ENCODE peak calls at places on chromosomes 7 and 10, in six cellular contexts. One of them, this sample, is unnamed.

GRCh38 chr7:143906176-143906575 is 4.2 kb upstream of the TCAF1 start:
- DNase-seq in IMR-90: no peak
- DNase-seq in aorta: no peak
- DNase-seq in keratinocyte: no peak
- DNase-seq in CD4-positive, CD25-positive, alpha-beta regulatory T cell: no peak
- DNase-seq in osteoblast: no peak
- DNase-seq in this sample: peak; percentile 41

GRCh38 chr10:48284002-48284546 is 9.6 kb upstream of the FRMPD2 start:
- DNase-seq in IMR-90: no peak
- DNase-seq in aorta: no peak
- DNase-seq in keratinocyte: no peak
- DNase-seq in CD4-positive, CD25-positive, alpha-beta regulatory T cell: no peak
- DNase-seq in osteoblast: no peak
- DNase-seq in this sample: no peak

GRCh38 chr10:3805227-3805790 is 20.3 kb upstream of the KLF6 start:
- DNase-seq in IMR-90: peak; percentile 83
- DNase-seq in aorta: no peak
- DNase-seq in keratinocyte: no peak
- DNase-seq in CD4-positive, CD25-positive, alpha-beta regulatory T cell: peak; percentile 86
- DNase-seq in osteoblast: no peak
- DNase-seq in this sample: no peak

GRCh38 chr7:155769701-155770100 is 42.6 kb downstream of the SHH start:
- DNase-seq in IMR-90: no peak
- DNase-seq in aorta: no peak
- DNase-seq in keratinocyte: no peak
- DNase-seq in CD4-positive, CD25-positive, alpha-beta regulatory T cell: no peak
- DNase-seq in osteoblast: no peak
- DNase-seq in this sample: no peak

GRCh38 chr7:45000096-45001032 is at the start of gene CCM2:
- DNase-seq in IMR-90: peak; percentile 32
- DNase-seq in aorta: peak; percentile 86
- DNase-seq in keratinocyte: no peak
- DNase-seq in CD4-positive, CD25-positive, alpha-beta regulatory T cell: peak; percentile 19
- DNase-seq in osteoblast: peak; percentile 98
- DNase-seq in this sample: no peak

GRCh38 chr7:22576941-22577927 is 77.2 kb upstream of the STEAP1B start:
- DNase-seq in IMR-90: peak; percentile 98
- DNase-seq in aorta: no peak
- DNase-seq in keratinocyte: no peak
- DNase-seq in CD4-positive, CD25-positive, alpha-beta regulatory T cell: no peak
- DNase-seq in osteoblast: peak; percentile 66
- DNase-seq in this sample: no peak

GRCh38 chr10:44988957-44989620 is 10.5 kb upstream of the DEPP1 start:
- DNase-seq in IMR-90: no peak
- DNase-seq in aorta: no peak
- DNase-seq in keratinocyte: no peak
- DNase-seq in CD4-positive, CD25-positive, alpha-beta regulatory T cell: no peak
- DNase-seq in osteoblast: no peak
- DNase-seq in this sample: no peak

GRCh38 chr7:108026116-108026515 is 23.2 kb upstream of the LAMB1 start:
- DNase-seq in IMR-90: no peak
- DNase-seq in aorta: no peak
- DNase-seq in keratinocyte: no peak
- DNase-seq in CD4-positive, CD25-positive, alpha-beta regulatory T cell: no peak
- DNase-seq in osteoblast: no peak
- DNase-seq in this sample: no peak

GRCh38 chr7:66505531-66506451 is 122.9 kb upstream of the KCTD7 start:
- DNase-seq in IMR-90: no peak
- DNase-seq in aorta: peak; percentile 74
- DNase-seq in keratinocyte: no peak
- DNase-seq in CD4-positive, CD25-positive, alpha-beta regulatory T cell: peak; percentile 34
- DNase-seq in osteoblast: peak; percentile 81
- DNase-seq in this sample: peak; percentile 46

GRCh38 chr7:93366816-93367215 is 134.7 kb downstream of the VPS50 start:
- DNase-seq in IMR-90: no peak
- DNase-seq in aorta: no peak
- DNase-seq in keratinocyte: no peak
- DNase-seq in CD4-positive, CD25-positive, alpha-beta regulatory T cell: no peak
- DNase-seq in osteoblast: no peak
- DNase-seq in this sample: no peak

GRCh38 chr10:5549462-5550249 is 24.9 kb downstream of the CALML3 start:
- DNase-seq in IMR-90: no peak
- DNase-seq in aorta: peak; percentile 40
- DNase-seq in keratinocyte: no peak
- DNase-seq in CD4-positive, CD25-positive, alpha-beta regulatory T cell: no peak
- DNase-seq in osteoblast: no peak
- DNase-seq in this sample: no peak

GRCh38 chr7:38902443-38902842 is 6.5 kb downstream of the VPS41 start:
- DNase-seq in IMR-90: no peak
- DNase-seq in aorta: no peak
- DNase-seq in keratinocyte: no peak
- DNase-seq in CD4-positive, CD25-positive, alpha-beta regulatory T cell: no peak
- DNase-seq in osteoblast: no peak
- DNase-seq in this sample: no peak

GRCh38 chr10:44233561-44234470 is 151.1 kb downstream of the CXCL12 start:
- DNase-seq in IMR-90: no peak
- DNase-seq in aorta: no peak
- DNase-seq in keratinocyte: no peak
- DNase-seq in CD4-positive, CD25-positive, alpha-beta regulatory T cell: no peak
- DNase-seq in osteoblast: no peak
- DNase-seq in this sample: peak; percentile 98

GRCh38 chr7:67387851-67388250 is 391.2 kb downstream of the TYW1 start:
- DNase-seq in IMR-90: no peak
- DNase-seq in aorta: no peak
- DNase-seq in keratinocyte: no peak
- DNase-seq in CD4-positive, CD25-positive, alpha-beta regulatory T cell: no peak
- DNase-seq in osteoblast: no peak
- DNase-seq in this sample: no peak

GRCh38 chr10:28545967-28546644 is 13.2 kb downstream of the WAC start:
- DNase-seq in IMR-90: no peak
- DNase-seq in aorta: no peak
- DNase-seq in keratinocyte: no peak
- DNase-seq in CD4-positive, CD25-positive, alpha-beta regulatory T cell: peak; percentile 12
- DNase-seq in osteoblast: no peak
- DNase-seq in this sample: no peak

GRCh38 chr10:28542728-28543127 is 9.8 kb downstream of the WAC start:
- DNase-seq in IMR-90: no peak
- DNase-seq in aorta: no peak
- DNase-seq in keratinocyte: no peak
- DNase-seq in CD4-positive, CD25-positive, alpha-beta regulatory T cell: no peak
- DNase-seq in osteoblast: no peak
- DNase-seq in this sample: no peak

GRCh38 chr10:28541695-28542365 is 8.9 kb downstream of the WAC start:
- DNase-seq in IMR-90: no peak
- DNase-seq in aorta: no peak
- DNase-seq in keratinocyte: no peak
- DNase-seq in CD4-positive, CD25-positive, alpha-beta regulatory T cell: no peak
- DNase-seq in osteoblast: no peak
- DNase-seq in this sample: no peak

GRCh38 chr10:28540145-28540544 is 7.2 kb downstream of the WAC start:
- DNase-seq in IMR-90: no peak
- DNase-seq in aorta: no peak
- DNase-seq in keratinocyte: no peak
- DNase-seq in CD4-positive, CD25-positive, alpha-beta regulatory T cell: no peak
- DNase-seq in osteoblast: no peak
- DNase-seq in this sample: no peak

GRCh38 chr10:28544058-28544457 is 11.1 kb downstream of the WAC start:
- DNase-seq in IMR-90: no peak
- DNase-seq in aorta: no peak
- DNase-seq in keratinocyte: no peak
- DNase-seq in CD4-positive, CD25-positive, alpha-beta regulatory T cell: no peak
- DNase-seq in osteoblast: no peak
- DNase-seq in this sample: no peak
- H3K27ac ChIP-seq in IMR-90: no peak overlapping the region
- H3K27ac ChIP-seq in aorta: no peak overlapping the region
- H3K27ac ChIP-seq in keratinocyte: no peak overlapping the region
- H3K27ac ChIP-seq in CD4-positive, CD25-positive, alpha-beta regulatory T cell: no peak overlapping the region
- H3K27ac ChIP-seq in osteoblast: no peak overlapping the region
- H3K27ac ChIP-seq in this sample: no peak overlapping the region

GRCh38 chr10:93421426-93421825 is 60.7 kb downstream of the MYOF start:
- DNase-seq in IMR-90: no peak
- DNase-seq in aorta: no peak
- DNase-seq in keratinocyte: no peak
- DNase-seq in CD4-positive, CD25-positive, alpha-beta regulatory T cell: no peak
- DNase-seq in osteoblast: peak; percentile 4
- DNase-seq in this sample: no peak
- H3K27ac ChIP-seq in IMR-90: no peak overlapping the region
- H3K27ac ChIP-seq in aorta: peak overlapping the region; percentile 89
- H3K27ac ChIP-seq in keratinocyte: no peak overlapping the region
- H3K27ac ChIP-seq in CD4-positive, CD25-positive, alpha-beta regulatory T cell: no peak overlapping the region
- H3K27ac ChIP-seq in osteoblast: no peak overlapping the region
- H3K27ac ChIP-seq in this sample: no peak overlapping the region

DNA sequence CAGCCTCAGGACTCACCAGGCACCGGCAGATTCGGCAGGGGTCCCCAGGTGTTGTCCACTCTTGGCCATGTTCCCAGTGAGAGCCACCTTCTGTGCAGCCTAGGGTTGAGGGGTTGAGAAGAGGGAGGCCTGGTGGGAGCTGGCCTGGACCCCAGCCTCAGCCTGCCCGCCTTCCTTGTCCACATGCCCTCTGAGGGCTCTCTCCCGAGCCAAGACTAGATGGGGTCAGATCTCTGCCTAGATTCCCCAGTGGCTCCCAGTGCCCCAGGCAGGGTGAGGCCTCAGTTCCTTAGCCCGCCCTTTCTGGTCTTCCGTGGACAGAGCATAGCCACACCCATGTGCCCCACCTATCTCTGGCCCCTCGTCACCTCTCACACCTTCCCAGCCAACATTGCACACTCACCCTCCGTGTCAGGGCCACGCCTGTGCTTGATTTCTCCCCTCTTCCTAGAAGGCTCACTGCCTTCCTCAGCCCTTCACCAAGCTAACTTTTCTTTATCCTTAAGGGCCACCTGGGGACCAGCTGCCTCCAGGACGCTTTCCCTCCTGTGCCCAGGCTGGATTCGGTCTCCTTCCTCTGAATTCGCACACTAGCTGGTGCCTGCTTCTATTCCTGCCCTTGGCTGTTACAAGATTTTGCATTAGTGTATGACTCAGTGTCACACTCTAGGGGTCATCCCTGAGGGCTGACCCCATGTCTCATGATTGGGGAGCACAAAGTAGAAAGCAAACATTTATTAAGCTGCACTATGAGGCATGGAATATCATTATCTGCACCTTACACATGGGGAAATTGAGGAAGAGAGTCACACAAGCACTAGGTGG is 7.5 kb downstream of the KCP start:
- DNase-seq in IMR-90: peak; percentile 8
- DNase-seq in aorta: no peak
- DNase-seq in keratinocyte: no peak
- DNase-seq in CD4-positive, CD25-positive, alpha-beta regulatory T cell: no peak
- DNase-seq in osteoblast: peak; percentile 67
- DNase-seq in this sample: no peak
- H3K27ac ChIP-seq in IMR-90: no peak overlapping the region
- H3K27ac ChIP-seq in aorta: no peak overlapping the region
- H3K27ac ChIP-seq in keratinocyte: no peak overlapping the region
- H3K27ac ChIP-seq in CD4-positive, CD25-positive, alpha-beta regulatory T cell: no peak overlapping the region
- H3K27ac ChIP-seq in osteoblast: no peak overlapping the region
- H3K27ac ChIP-seq in this sample: no peak overlapping the region

DNA sequence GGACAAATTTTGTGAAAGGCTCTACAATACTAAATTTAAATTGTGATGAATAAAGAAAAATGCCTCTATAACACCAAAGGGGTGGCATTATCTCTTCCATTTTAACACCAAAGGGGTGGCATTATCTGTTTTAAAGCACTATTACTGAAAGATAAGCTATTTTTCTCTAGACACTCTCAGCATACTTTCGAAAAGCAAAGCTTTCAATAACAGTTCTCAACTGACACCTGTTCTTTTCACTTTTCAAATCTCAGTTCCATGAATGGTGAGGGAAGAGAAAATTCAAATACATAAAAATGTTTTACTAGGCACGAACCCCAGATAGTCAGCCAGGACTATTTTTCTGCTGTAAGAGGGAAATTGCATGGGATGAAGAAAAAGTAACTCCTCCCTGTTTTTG is 103.8 kb downstream of the CPEB3 start:
- DNase-seq in IMR-90: no peak
- DNase-seq in aorta: no peak
- DNase-seq in keratinocyte: no peak
- DNase-seq in CD4-positive, CD25-positive, alpha-beta regulatory T cell: no peak
- DNase-seq in osteoblast: no peak
- DNase-seq in this sample: no peak
- H3K27ac ChIP-seq in IMR-90: no peak overlapping the region
- H3K27ac ChIP-seq in aorta: no peak overlapping the region
- H3K27ac ChIP-seq in keratinocyte: no peak overlapping the region
- H3K27ac ChIP-seq in CD4-positive, CD25-positive, alpha-beta regulatory T cell: no peak overlapping the region
- H3K27ac ChIP-seq in osteoblast: no peak overlapping the region
- H3K27ac ChIP-seq in this sample: no peak overlapping the region

GRCh38 chr7:55043691-55044090 is 24.9 kb downstream of the EGFR start:
- DNase-seq in IMR-90: no peak
- DNase-seq in aorta: no peak
- DNase-seq in keratinocyte: peak; percentile 75
- DNase-seq in CD4-positive, CD25-positive, alpha-beta regulatory T cell: no peak
- DNase-seq in osteoblast: no peak
- DNase-seq in this sample: no peak
- H3K27ac ChIP-seq in IMR-90: no peak overlapping the region
- H3K27ac ChIP-seq in aorta: no peak overlapping the region
- H3K27ac ChIP-seq in keratinocyte: peak overlapping the region; percentile 23
- H3K27ac ChIP-seq in CD4-positive, CD25-positive, alpha-beta regulatory T cell: no peak overlapping the region
- H3K27ac ChIP-seq in osteoblast: no peak overlapping the region
- H3K27ac ChIP-seq in this sample: no peak overlapping the region

DNA sequence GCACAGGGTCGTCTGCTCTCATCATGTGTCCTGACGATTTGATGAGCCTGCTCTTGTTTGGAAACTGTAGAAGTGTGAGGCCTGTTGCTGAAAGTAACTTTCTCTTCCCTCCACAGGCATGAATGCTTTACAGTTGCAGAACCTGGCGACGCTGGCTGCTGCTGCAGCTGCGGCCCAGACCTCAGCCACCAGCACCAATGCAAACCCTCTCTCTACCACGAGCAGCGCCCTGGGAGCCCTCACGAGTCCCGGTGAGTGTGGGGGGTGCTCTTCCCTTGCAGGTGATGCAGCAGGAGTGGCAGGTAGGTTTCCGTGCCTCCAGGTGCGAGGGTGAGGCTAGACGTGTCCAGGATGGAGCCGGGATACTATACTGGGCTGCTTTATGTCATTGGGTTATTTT is 270.6 kb downstream of the CELF2 start:
- DNase-seq in IMR-90: no peak
- DNase-seq in aorta: no peak
- DNase-seq in keratinocyte: no peak
- DNase-seq in CD4-positive, CD25-positive, alpha-beta regulatory T cell: no peak
- DNase-seq in osteoblast: no peak
- DNase-seq in this sample: no peak
- H3K27ac ChIP-seq in IMR-90: no peak overlapping the region
- H3K27ac ChIP-seq in aorta: no peak overlapping the region
- H3K27ac ChIP-seq in keratinocyte: no peak overlapping the region
- H3K27ac ChIP-seq in CD4-positive, CD25-positive, alpha-beta regulatory T cell: no peak overlapping the region
- H3K27ac ChIP-seq in osteoblast: no peak overlapping the region
- H3K27ac ChIP-seq in this sample: no peak overlapping the region

GRCh38 chr7:75950111-75950681 is 35.2 kb downstream of the POR start:
- DNase-seq in IMR-90: no peak
- DNase-seq in aorta: no peak
- DNase-seq in keratinocyte: no peak
- DNase-seq in CD4-positive, CD25-positive, alpha-beta regulatory T cell: no peak
- DNase-seq in osteoblast: no peak
- DNase-seq in this sample: no peak
- H3K27ac ChIP-seq in IMR-90: no peak overlapping the region
- H3K27ac ChIP-seq in aorta: no peak overlapping the region
- H3K27ac ChIP-seq in keratinocyte: no peak overlapping the region
- H3K27ac ChIP-seq in CD4-positive, CD25-positive, alpha-beta regulatory T cell: no peak overlapping the region
- H3K27ac ChIP-seq in osteoblast: no peak overlapping the region
- H3K27ac ChIP-seq in this sample: no peak overlapping the region